ENCODE peak calls at places on chromosome 16, in seven cellular contexts. I is NCI-H1105; P is ELF-1; U is frontal cortex; V is GM13977; C is stimulated activated CD8-positive, alpha-beta memory T cell treated with anti-CD3 and anti-CD28 coated beads, Interleukin-15, amount 100 ng/mL, for 1 hour; G is stomach. W is an unnamed sample.

GRCh38 chr16:48538746-48539484 is 71.1 kb downstream of the N4BP1 start:
- DNase-seq in I (no peak), P (no peak), U (no peak), V (no peak), C (no peak), G (no peak), W (no peak)

GRCh38 chr16:12406840-12407690 is 396.6 kb downstream of the CPPED1 start:
- DNase-seq in I (no peak), P (no peak), U (no peak), V (peak), C (no peak), G (no peak), W (no peak)

GRCh38 chr16:29007865-29008593 is 23.2 kb downstream of the LAT start:
- DNase-seq in I (no peak), P (no peak), U (no peak), V (no peak), C (no peak), G (no peak), W (peak)

GRCh38 chr16:50571786-50572185 is 23.6 kb downstream of the NKD1 start:
- DNase-seq in I (no peak), P (no peak), U (no peak), V (no peak), C (no peak), G (no peak), W (no peak)

GRCh38 chr16:56263711-56264608 is 72.7 kb downstream of the GNAO1 start:
- DNase-seq in I (no peak), P (peak), U (peak), V (no peak), C (no peak), G (no peak), W (no peak)

GRCh38 chr16:30394603-30395154 is 541 bp upstream of the ZNF48 start:
- DNase-seq in I (no peak), P (peak), U (no peak), V (no peak), C (no peak), G (no peak), W (no peak)

GRCh38 chr16:84532299-84532724 is 27.9 kb upstream of the MEAK7 start:
- DNase-seq in I (no peak), P (peak), U (no peak), V (no peak), C (no peak), G (no peak), W (no peak)

GRCh38 chr16:48117217-48118105 is 38.3 kb downstream of the ABCC12 start:
- DNase-seq in I (peak), P (peak), U (no peak), V (peak), C (peak), G (no peak), W (peak)

GRCh38 chr16:57341441-57342303 is 16.9 kb upstream of the CCL22 start:
- DNase-seq in I (no peak), P (no peak), U (no peak), V (no peak), C (no peak), G (peak), W (no peak)

GRCh38 chr16:3601614-3602319 is 9.6 kb downstream of the SLX4 start:
- DNase-seq in I (no peak), P (no peak), U (no peak), V (no peak), C (no peak), G (no peak), W (no peak)

GRCh38 chr16:19559242-19559910 is 3.9 kb downstream of the VPS35L start:
- DNase-seq in I (peak), P (peak), U (peak), V (peak), C (no peak), G (no peak), W (no peak)

GRCh38 chr16:62741692-62742091 is 705.5 kb upstream of the CDH8 start:
- DNase-seq in I (no peak), P (no peak), U (no peak), V (no peak), C (no peak), G (no peak), W (no peak)

GRCh38 chr16:57304169-57305061 is 19.9 kb upstream of the PLLP start:
- DNase-seq in I (no peak), P (peak), U (no peak), V (peak), C (no peak), G (peak), W (no peak)

GRCh38 chr16:5108505-5109158 is 11.0 kb upstream of the EEF2KMT start:
- DNase-seq in I (no peak), P (no peak), U (no peak), V (no peak), C (no peak), G (no peak), W (no peak)

GRCh38 chr16:29849505-29849904 is 13.5 kb downstream of the CDIPT start:
- DNase-seq in I (no peak), P (peak), U (no peak), V (no peak), C (no peak), G (no peak), W (no peak)

GRCh38 chr16:31467151-31467550 is 4.8 kb upstream of the TGFB1I1 start:
- DNase-seq in I (no peak), P (no peak), U (peak), V (no peak), C (no peak), G (no peak), W (no peak)

GRCh38 chr16:12661656-12662172 is 142.0 kb downstream of the CPPED1 start:
- DNase-seq in I (no peak), P (peak), U (no peak), V (no peak), C (no peak), G (no peak), W (no peak)

GRCh38 chr16:86833136-86833535 is 254.8 kb downstream of the FOXL1 start:
- DNase-seq in I (no peak), P (no peak), U (no peak), V (no peak), C (no peak), G (no peak), W (no peak)

GRCh38 chr16:78523212-78523995 is 423.9 kb downstream of the WWOX start:
- DNase-seq in I (no peak), P (no peak), U (no peak), V (no peak), C (no peak), G (no peak), W (no peak)

GRCh38 chr16:70430667-70431536 is 8.0 kb downstream of the ST3GAL2 start:
- DNase-seq in I (no peak), P (peak), U (no peak), V (peak), C (no peak), G (no peak), W (no peak)

GRCh38 chr16:29198731-29199521 is 207.6 kb downstream of the NPIPB11 start:
- DNase-seq in I (no peak), P (no peak), U (no peak), V (no peak), C (no peak), G (no peak), W (no peak)

GRCh38 chr16:15849209-15849981 is 7.4 kb downstream of the MYH11 start:
- DNase-seq in I (no peak), P (no peak), U (no peak), V (no peak), C (no peak), G (no peak), W (no peak)

GRCh38 chr16:17347624-17348023 is 123.1 kb downstream of the XYLT1 start:
- DNase-seq in I (no peak), P (no peak), U (no peak), V (no peak), C (no peak), G (no peak), W (no peak)

GRCh38 chr16:19963306-19963705 is 78.7 kb upstream of the GPRC5B start:
- DNase-seq in I (peak), P (no peak), U (no peak), V (no peak), C (no peak), G (peak), W (no peak)

GRCh38 chr16:10368984-10369551 is 16.8 kb upstream of the ATF7IP2 start:
- DNase-seq in I (no peak), P (no peak), U (no peak), V (no peak), C (no peak), G (no peak), W (no peak)

W was measured in central memory CD8-positive, alpha-beta T cell.